ENCODE peak calls at places on chromosomes 12 and 14, in four cellular contexts. Y is K562, A is IMR-90, M is GM12878. J is an unnamed sample. For H3K4me1, the result is how much of the 10 kb centered on the place peaks cover.

GRCh38 chr14:38605193-38606114 is 349.6 kb upstream of the CLEC14A start:
- DNase-seq in M (no peak), Y (no peak), A (no peak), J (no peak)

GRCh38 chr12:15050664-15051063 is 77.8 kb downstream of the PDE6H start:
- DNase-seq in M (no peak), A (no peak), Y (no peak), J (no peak)

GRCh38 chr14:77065851-77066554 is 32.1 kb upstream of the CIPC start:
- DNase-seq in Y (no peak), A (no peak), M (no peak), J (no peak)

GRCh38 chr12:122995503-122996187 is 15.2 kb downstream of the ARL6IP4 start:
- DNase-seq in A (no peak), M (no peak), Y (no peak), J (no peak)

GRCh38 chr12:76264617-76265016 is 83.6 kb downstream of the BBS10 start:
- DNase-seq in Y (no peak), A (peak), M (no peak), J (no peak)

GRCh38 chr14:28406181-28406580 is 360.4 kb upstream of the FOXG1 start:
- DNase-seq in Y (no peak), M (no peak), A (no peak), J (no peak)

GRCh38 chr14:68491793-68492192 is 301.1 kb downstream of the ZFP36L1 start:
- DNase-seq in A (no peak), M (no peak), Y (no peak), J (no peak)

GRCh38 chr12:71748081-71748850 is 6.4 kb upstream of the RAB21 start:
- DNase-seq in Y (no peak), A (no peak), M (no peak), J (no peak)

GRCh38 chr14:34356267-34356660 is 105.8 kb downstream of the SPTSSA start:
- DNase-seq in A (peak), M (no peak), Y (no peak), J (no peak)

GRCh38 chr12:1826867-1827705 is 6.7 kb downstream of the LRTM2 start:
- DNase-seq in A (no peak), Y (no peak), M (no peak), J (no peak)

GRCh38 chr12:115661103-115661502 is 616.4 kb downstream of the MED13L start:
- DNase-seq in Y (no peak), M (no peak), A (no peak), J (no peak)

GRCh38 chr12:53985900-53986685 is 1.1 kb downstream of the HOXC10 start:
- DNase-seq in M (no peak), A (no peak), Y (peak), J (no peak)

GRCh38 chr12:22874151-22874550 is 249.2 kb downstream of the ETNK1 start:
- DNase-seq in M (no peak), A (no peak), Y (no peak), J (no peak)

GRCh38 chr14:70664698-70665447 is 23.2 kb downstream of the TTC9 start:
- DNase-seq in Y (no peak), M (no peak), A (no peak), J (no peak)

GRCh38 chr14:101191882-101192660 is 288.5 kb upstream of the RTL1 start:
- DNase-seq in A (no peak), Y (no peak), M (no peak), J (no peak)

GRCh38 chr14:85308531-85309300 is 221.2 kb upstream of the FLRT2 start:
- DNase-seq in A (no peak), Y (no peak), M (no peak), J (no peak)

GRCh38 chr12:108907861-108908302 is 28.0 kb downstream of the DAO start:
- DNase-seq in Y (no peak), M (no peak), A (no peak), J (peak)

GRCh38 chr12:111166779-111167540 is 201.9 kb downstream of the PHETA1 start:
- DNase-seq in Y (no peak), A (no peak), M (no peak), J (no peak)

DNA sequence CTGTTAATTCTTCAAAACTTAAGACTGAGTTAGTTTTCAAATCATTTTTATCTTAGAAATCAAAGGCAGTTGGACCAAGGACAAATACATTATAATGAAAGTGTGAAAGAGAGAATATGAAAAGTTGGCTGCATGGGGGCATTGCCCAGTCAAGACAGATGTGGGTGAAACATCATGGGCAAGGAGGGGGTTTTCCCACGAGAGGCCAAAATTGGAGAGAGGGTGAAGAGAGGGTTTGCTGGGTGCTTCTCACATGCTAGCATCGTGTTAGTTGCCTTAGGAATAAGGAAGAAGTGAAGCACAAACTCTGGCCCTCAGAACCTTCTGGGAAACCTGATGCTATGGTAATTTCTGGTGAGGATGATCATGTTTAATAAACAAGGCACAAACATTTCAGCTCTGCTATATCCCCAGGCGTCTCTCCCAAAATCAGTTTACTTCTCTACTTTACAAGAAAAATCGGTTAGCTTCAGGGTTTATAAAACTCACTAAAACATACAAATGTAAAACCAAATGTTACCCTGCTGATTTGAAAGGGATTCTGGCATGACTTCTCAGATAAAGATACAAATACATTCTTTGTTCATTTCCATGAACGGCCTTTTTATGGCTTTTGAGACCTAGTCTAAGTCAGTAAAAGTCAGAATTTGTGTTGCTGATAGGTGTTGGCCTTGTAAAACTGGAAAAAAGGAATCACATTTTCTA is 26.6 kb upstream of the CPM start:
- DNase-seq in Y (no peak), A (no peak), M (no peak), J (no peak)
- TF ChIP-seq RFX5 in Y (no peak), A (no peak), M (no peak), J (no peak)

DNA sequence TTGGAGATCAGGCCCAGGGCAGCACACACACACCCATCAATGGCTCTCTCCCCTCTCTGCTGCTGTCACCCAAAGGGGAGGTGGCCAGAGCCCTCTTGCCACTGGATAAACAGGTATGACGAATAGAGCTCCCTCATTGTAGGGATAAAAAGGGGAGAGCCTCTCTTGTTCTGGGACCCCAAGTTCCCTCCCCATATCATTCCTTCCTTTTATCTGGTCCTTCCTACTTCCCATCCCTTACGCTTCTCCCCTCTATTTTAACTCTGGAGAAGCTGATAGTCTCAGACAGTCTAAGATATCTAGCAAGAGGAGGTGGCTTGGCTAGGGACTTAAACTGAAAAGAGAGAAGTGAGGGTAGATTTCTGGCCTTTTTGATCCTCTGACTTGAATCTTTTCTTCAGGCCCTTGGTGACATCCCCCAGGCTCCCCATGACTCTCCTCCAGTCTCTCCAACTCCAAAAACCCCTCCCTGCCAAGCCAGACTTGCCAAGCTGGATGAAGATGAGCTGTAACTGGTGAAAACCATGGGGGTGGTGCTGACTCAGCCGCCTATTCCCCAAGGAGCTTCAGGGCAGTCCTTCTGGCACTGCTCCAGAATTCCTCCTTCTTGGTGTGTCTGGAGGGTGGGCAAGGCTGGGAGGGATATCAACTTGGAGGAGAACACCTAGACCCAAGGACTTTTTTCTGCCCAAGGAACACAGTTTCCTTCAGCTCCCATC is 5.3 kb downstream of the ARHGEF25 start:
- DNase-seq in Y (no peak), M (no peak), A (peak), J (no peak)
- TF ChIP-seq ELK1 in Y (no peak), M (no peak), A (no peak), J (no peak)

GRCh38 chr14:69619007-69619406 is 7.6 kb downstream of the SUSD6 start:
- DNase-seq in M (no peak), A (no peak), Y (no peak), J (no peak)
- H3K4me1 ChIP-seq in M (half or more), A (under half), Y (half or more), J (under half)

GRCh38 chr12:132152921-132153321 is 8.7 kb downstream of the NOC4L start:
- DNase-seq in M (no peak), A (no peak), Y (no peak), J (no peak)
- TF ChIP-seq RFX5 in M (no peak), A (no peak), Y (no peak), J (no peak)

J was measured in A549.